ENCODE peak calls at places on chromosomes 2 and 18, in four cellular contexts. G, X, Q and T are unnamed samples.

GRCh38 chr2:200305797-200306718 is at the start of gene SPATS2L:
- DNase-seq in G (peak; percentile 88), X (peak; percentile 82), Q (peak; percentile 75), T (peak; percentile 78)

GRCh38 chr2:170553748-170554147 is 161.4 kb upstream of the SP5 start:
- DNase-seq in G (no peak), X (no peak), Q (no peak), T (no peak)

GRCh38 chr18:60391571-60392226 is 19.1 kb upstream of the MC4R start:
- DNase-seq in G (no peak), X (no peak), Q (no peak), T (no peak)

GRCh38 chr2:46229134-46230063 is 67.8 kb upstream of the EPAS1 start:
- DNase-seq in G (no peak), X (peak; percentile 88), Q (no peak), T (no peak)

GRCh38 chr2:192145496-192145895 is 49.2 kb downstream of the TMEFF2 start:
- DNase-seq in G (no peak), X (no peak), Q (no peak), T (no peak)

GRCh38 chr2:167843203-167843602 is 404.2 kb downstream of the STK39 start:
- DNase-seq in G (no peak), X (no peak), Q (no peak), T (no peak)

GRCh38 chr2:96359866-96360265 is 24.3 kb downstream of the NCAPH start:
- DNase-seq in G (no peak), X (no peak), Q (no peak), T (no peak)

GRCh38 chr18:45467307-45467706 is 148.0 kb upstream of the SLC14A2 start:
- DNase-seq in G (no peak), X (no peak), Q (no peak), T (no peak)

GRCh38 chr2:20576598-20577115 is 74.2 kb downstream of the HS1BP3 start:
- DNase-seq in G (no peak), X (no peak), Q (no peak), T (no peak)

GRCh38 chr2:71600572-71600971 is 147.2 kb downstream of the DYSF start:
- DNase-seq in G (peak; percentile 31), X (no peak), Q (no peak), T (no peak)

GRCh38 chr2:189522435-189523151 is 58.0 kb downstream of the SLC40A1 start:
- DNase-seq in G (no peak), X (peak; percentile 11), Q (no peak), T (no peak)

GRCh38 chr2:125313806-125314205 is 1288.7 kb downstream of the CNTNAP5 start:
- DNase-seq in G (no peak), X (peak; percentile 48), Q (no peak), T (no peak)

GRCh38 chr2:185738679-185739472 is at the start of gene FSIP2:
- DNase-seq in G (peak; percentile 70), X (no peak), Q (peak; percentile 98), T (peak; percentile 89)

GRCh38 chr2:60834270-60834717 is 47.1 kb upstream of the REL start:
- DNase-seq in G (no peak), X (no peak), Q (no peak), T (no peak)

GRCh38 chr2:10079931-10080535 is at the start of gene CYS1:
- DNase-seq in G (no peak), X (peak; percentile 35), Q (peak; percentile 74), T (no peak)

GRCh38 chr2:85511008-85511895 is 27.7 kb upstream of the MAT2A start:
- DNase-seq in G (no peak), X (no peak), Q (no peak), T (no peak)

GRCh38 chr2:224042191-224042696 is 3.2 kb upstream of the SERPINE2 start:
- DNase-seq in G (no peak), X (no peak), Q (no peak), T (no peak)

GRCh38 chr2:213016984-213017351 is 134.4 kb downstream of the IKZF2 start:
- DNase-seq in G (no peak), X (no peak), Q (no peak), T (no peak)

GRCh38 chr2:42764096-42764495 is at the start of gene OXER1:
- DNase-seq in G (no peak), X (no peak), Q (no peak), T (no peak)

GRCh38 chr2:224646242-224646846 is 61.2 kb upstream of the CUL3 start:
- DNase-seq in G (no peak), X (peak; percentile 13), Q (peak; percentile 38), T (no peak)

GRCh38 chr2:17635007-17635406 is 94.5 kb downstream of the VSNL1 start:
- DNase-seq in G (no peak), X (no peak), Q (no peak), T (no peak)

GRCh38 chr18:48668466-48669179 is 129.8 kb downstream of the CTIF start:
- DNase-seq in G (no peak), X (no peak), Q (no peak), T (no peak)

GRCh38 chr2:54673501-54673998 is 49.9 kb upstream of the EML6 start:
- DNase-seq in G (peak; percentile 87), X (no peak), Q (peak; percentile 66), T (no peak)

GRCh38 chr2:51782874-51783765 is 751.2 kb upstream of the NRXN1 start:
- DNase-seq in G (no peak), X (peak; percentile 29), Q (no peak), T (no peak)

GRCh38 chr2:115414461-115414860 is 972.0 kb downstream of the DPP10 start:
- DNase-seq in G (no peak), X (no peak), Q (no peak), T (no peak)

GRCh38 chr2:121155502-121156056 is 129.4 kb downstream of the TFCP2L1 start:
- DNase-seq in G (no peak), X (peak; percentile 60), Q (no peak), T (no peak)

GRCh38 chr2:29165362-29166236 is 50.4 kb downstream of the CLIP4 start:
- DNase-seq in G (no peak), X (peak; percentile 8), Q (no peak), T (no peak)

GRCh38 chr2:238124488-238125126 is 13.9 kb upstream of the KLHL30 start:
- DNase-seq in G (no peak), X (no peak), Q (no peak), T (no peak)

GRCh38 chr2:172249986-172250385 is 147.3 kb upstream of the DLX2 start:
- DNase-seq in G (no peak), X (peak; percentile 36), Q (no peak), T (no peak)

GRCh38 chr2:232699110-232699509 is 2.0 kb downstream of the GIGYF2 start:
- DNase-seq in G (no peak), X (no peak), Q (no peak), T (no peak)

GRCh38 chr2:98465456-98466201 is 21.0 kb downstream of the INPP4A start:
- DNase-seq in G (peak; percentile 77), X (peak; percentile 47), Q (no peak), T (no peak)

GRCh38 chr2:137764638-137765037 is 199.6 kb upstream of the HNMT start:
- DNase-seq in G (no peak), X (no peak), Q (no peak), T (no peak)